ENCODE peak calls at places on chromosomes 16 and 17, in seven cellular contexts. One of them, this sample, is unnamed.

GRCh38 chr16:66220766-66221165 is 145.7 kb upstream of the CDH5 start:
- DNase-seq in gastrocnemius medialis: no peak
- DNase-seq in A549: no peak
- DNase-seq in heart left ventricle: no peak
- DNase-seq in uterus: no peak
- DNase-seq in IMR-90: no peak
- DNase-seq in prostate gland: no peak
- DNase-seq in this sample: no peak

GRCh38 chr16:60558936-60559335 is 1477.3 kb downstream of the CDH8 start:
- DNase-seq in IMR-90: no peak
- DNase-seq in A549: no peak
- DNase-seq in uterus: no peak
- DNase-seq in heart left ventricle: no peak
- DNase-seq in gastrocnemius medialis: no peak
- DNase-seq in prostate gland: no peak
- DNase-seq in this sample: no peak

GRCh38 chr17:31411707-31412285 is 20.3 kb downstream of the RAB11FIP4 start:
- DNase-seq in IMR-90: no peak
- DNase-seq in gastrocnemius medialis: no peak
- DNase-seq in uterus: no peak
- DNase-seq in heart left ventricle: no peak
- DNase-seq in A549: no peak
- DNase-seq in prostate gland: no peak
- DNase-seq in this sample: no peak

GRCh38 chr17:7557825-7558543 is 566 bp upstream of the TNFSF13 start:
- DNase-seq in prostate gland: peak; percentile 94
- DNase-seq in uterus: peak; percentile 84
- DNase-seq in gastrocnemius medialis: peak; percentile 70
- DNase-seq in A549: peak; percentile 50
- DNase-seq in heart left ventricle: peak; percentile 90
- DNase-seq in IMR-90: peak; percentile 49
- DNase-seq in this sample: peak; percentile 95

GRCh38 chr17:79982986-79983385 is 52.7 kb downstream of the TBC1D16 start:
- DNase-seq in uterus: peak; percentile 11
- DNase-seq in A549: no peak
- DNase-seq in prostate gland: no peak
- DNase-seq in heart left ventricle: no peak
- DNase-seq in gastrocnemius medialis: no peak
- DNase-seq in IMR-90: no peak
- DNase-seq in this sample: no peak

GRCh38 chr16:14486520-14487303 is 143.3 kb downstream of the PARN start:
- DNase-seq in uterus: peak; percentile 83
- DNase-seq in A549: peak; percentile 93
- DNase-seq in prostate gland: peak; percentile 85
- DNase-seq in heart left ventricle: peak; percentile 91
- DNase-seq in gastrocnemius medialis: peak; percentile 77
- DNase-seq in IMR-90: peak; percentile 94
- DNase-seq in this sample: peak; percentile 91

GRCh38 chr17:65530985-65531507 is 30.4 kb downstream of the AXIN2 start:
- DNase-seq in gastrocnemius medialis: no peak
- DNase-seq in prostate gland: no peak
- DNase-seq in A549: no peak
- DNase-seq in IMR-90: peak; percentile 88
- DNase-seq in heart left ventricle: peak; percentile 68
- DNase-seq in uterus: no peak
- DNase-seq in this sample: no peak

GRCh38 chr16:535446-536405 is 8.2 kb downstream of the CAPN15 start:
- DNase-seq in gastrocnemius medialis: peak; percentile 85
- DNase-seq in heart left ventricle: peak; percentile 51
- DNase-seq in A549: peak; percentile 58
- DNase-seq in IMR-90: peak; percentile 52
- DNase-seq in uterus: no peak
- DNase-seq in prostate gland: no peak
- DNase-seq in this sample: no peak

GRCh38 chr16:2040450-2041105 is 7.1 kb downstream of the NTHL1 start:
- DNase-seq in gastrocnemius medialis: no peak
- DNase-seq in heart left ventricle: no peak
- DNase-seq in IMR-90: no peak
- DNase-seq in A549: no peak
- DNase-seq in prostate gland: no peak
- DNase-seq in uterus: no peak
- DNase-seq in this sample: no peak

GRCh38 chr16:53892155-53892554 is 188.2 kb downstream of the FTO start:
- DNase-seq in prostate gland: peak; percentile 55
- DNase-seq in A549: peak; percentile 62
- DNase-seq in IMR-90: peak; percentile 81
- DNase-seq in gastrocnemius medialis: no peak
- DNase-seq in heart left ventricle: no peak
- DNase-seq in uterus: peak; percentile 31
- DNase-seq in this sample: peak; percentile 57

GRCh38 chr16:66619534-66620418 is 15.3 kb downstream of the CMTM3 start:
- DNase-seq in uterus: no peak
- DNase-seq in gastrocnemius medialis: no peak
- DNase-seq in prostate gland: no peak
- DNase-seq in IMR-90: peak; percentile 65
- DNase-seq in A549: no peak
- DNase-seq in heart left ventricle: no peak
- DNase-seq in this sample: no peak

GRCh38 chr17:44988256-44988942 is 20.3 kb upstream of the C1QL1 start:
- DNase-seq in A549: no peak
- DNase-seq in prostate gland: no peak
- DNase-seq in uterus: no peak
- DNase-seq in heart left ventricle: no peak
- DNase-seq in IMR-90: no peak
- DNase-seq in gastrocnemius medialis: no peak
- DNase-seq in this sample: no peak

GRCh38 chr17:44990994-44991393 is 22.9 kb upstream of the C1QL1 start:
- DNase-seq in gastrocnemius medialis: no peak
- DNase-seq in A549: no peak
- DNase-seq in uterus: no peak
- DNase-seq in IMR-90: no peak
- DNase-seq in prostate gland: no peak
- DNase-seq in heart left ventricle: no peak
- DNase-seq in this sample: no peak

GRCh38 chr17:44989552-44990138 is 21.5 kb upstream of the C1QL1 start:
- DNase-seq in heart left ventricle: no peak
- DNase-seq in uterus: no peak
- DNase-seq in A549: no peak
- DNase-seq in gastrocnemius medialis: no peak
- DNase-seq in prostate gland: no peak
- DNase-seq in IMR-90: no peak
- DNase-seq in this sample: no peak

GRCh38 chr17:44987194-44987882 is 19.2 kb upstream of the C1QL1 start:
- DNase-seq in uterus: no peak
- DNase-seq in heart left ventricle: no peak
- DNase-seq in prostate gland: no peak
- DNase-seq in IMR-90: no peak
- DNase-seq in gastrocnemius medialis: no peak
- DNase-seq in A549: no peak
- DNase-seq in this sample: no peak

GRCh38 chr17:44987883-44988195 is 19.7 kb upstream of the C1QL1 start:
- DNase-seq in prostate gland: no peak
- DNase-seq in uterus: no peak
- DNase-seq in IMR-90: no peak
- DNase-seq in heart left ventricle: no peak
- DNase-seq in A549: no peak
- DNase-seq in gastrocnemius medialis: no peak
- DNase-seq in this sample: no peak
- TF ChIP-seq POLR2A in prostate gland: no peak
- TF ChIP-seq POLR2A in uterus: no peak
- TF ChIP-seq POLR2A in IMR-90: no peak
- TF ChIP-seq POLR2A in heart left ventricle: no peak
- TF ChIP-seq POLR2A in A549: no peak
- TF ChIP-seq POLR2A in gastrocnemius medialis: no peak
- TF ChIP-seq POLR2A in this sample: no peak

GRCh38 chr17:74485012-74485743 is 18.7 kb downstream of the CD300A start:
- DNase-seq in prostate gland: no peak
- DNase-seq in A549: no peak
- DNase-seq in IMR-90: no peak
- DNase-seq in uterus: no peak
- DNase-seq in gastrocnemius medialis: peak; percentile 44
- DNase-seq in heart left ventricle: no peak
- DNase-seq in this sample: no peak

GRCh38 chr17:74484066-74484465 is 17.6 kb downstream of the CD300A start:
- DNase-seq in prostate gland: no peak
- DNase-seq in gastrocnemius medialis: no peak
- DNase-seq in IMR-90: no peak
- DNase-seq in A549: no peak
- DNase-seq in uterus: no peak
- DNase-seq in heart left ventricle: no peak
- DNase-seq in this sample: no peak

GRCh38 chr17:74478369-74479100 is 12.1 kb downstream of the CD300A start:
- DNase-seq in gastrocnemius medialis: no peak
- DNase-seq in IMR-90: no peak
- DNase-seq in A549: no peak
- DNase-seq in uterus: no peak
- DNase-seq in prostate gland: no peak
- DNase-seq in heart left ventricle: no peak
- DNase-seq in this sample: no peak

GRCh38 chr17:74480290-74480689 is 13.9 kb downstream of the CD300A start:
- DNase-seq in uterus: no peak
- DNase-seq in heart left ventricle: no peak
- DNase-seq in IMR-90: no peak
- DNase-seq in gastrocnemius medialis: no peak
- DNase-seq in A549: no peak
- DNase-seq in prostate gland: no peak
- DNase-seq in this sample: no peak

GRCh38 chr17:74481621-74482020 is 15.2 kb downstream of the CD300A start:
- DNase-seq in uterus: no peak
- DNase-seq in heart left ventricle: no peak
- DNase-seq in A549: no peak
- DNase-seq in gastrocnemius medialis: no peak
- DNase-seq in prostate gland: no peak
- DNase-seq in IMR-90: no peak
- DNase-seq in this sample: no peak
- TF ChIP-seq POLR2A in uterus: no peak
- TF ChIP-seq POLR2A in heart left ventricle: no peak
- TF ChIP-seq POLR2A in A549: no peak
- TF ChIP-seq POLR2A in gastrocnemius medialis: no peak
- TF ChIP-seq POLR2A in prostate gland: no peak
- TF ChIP-seq POLR2A in IMR-90: no peak
- TF ChIP-seq POLR2A in this sample: no peak

DNA sequence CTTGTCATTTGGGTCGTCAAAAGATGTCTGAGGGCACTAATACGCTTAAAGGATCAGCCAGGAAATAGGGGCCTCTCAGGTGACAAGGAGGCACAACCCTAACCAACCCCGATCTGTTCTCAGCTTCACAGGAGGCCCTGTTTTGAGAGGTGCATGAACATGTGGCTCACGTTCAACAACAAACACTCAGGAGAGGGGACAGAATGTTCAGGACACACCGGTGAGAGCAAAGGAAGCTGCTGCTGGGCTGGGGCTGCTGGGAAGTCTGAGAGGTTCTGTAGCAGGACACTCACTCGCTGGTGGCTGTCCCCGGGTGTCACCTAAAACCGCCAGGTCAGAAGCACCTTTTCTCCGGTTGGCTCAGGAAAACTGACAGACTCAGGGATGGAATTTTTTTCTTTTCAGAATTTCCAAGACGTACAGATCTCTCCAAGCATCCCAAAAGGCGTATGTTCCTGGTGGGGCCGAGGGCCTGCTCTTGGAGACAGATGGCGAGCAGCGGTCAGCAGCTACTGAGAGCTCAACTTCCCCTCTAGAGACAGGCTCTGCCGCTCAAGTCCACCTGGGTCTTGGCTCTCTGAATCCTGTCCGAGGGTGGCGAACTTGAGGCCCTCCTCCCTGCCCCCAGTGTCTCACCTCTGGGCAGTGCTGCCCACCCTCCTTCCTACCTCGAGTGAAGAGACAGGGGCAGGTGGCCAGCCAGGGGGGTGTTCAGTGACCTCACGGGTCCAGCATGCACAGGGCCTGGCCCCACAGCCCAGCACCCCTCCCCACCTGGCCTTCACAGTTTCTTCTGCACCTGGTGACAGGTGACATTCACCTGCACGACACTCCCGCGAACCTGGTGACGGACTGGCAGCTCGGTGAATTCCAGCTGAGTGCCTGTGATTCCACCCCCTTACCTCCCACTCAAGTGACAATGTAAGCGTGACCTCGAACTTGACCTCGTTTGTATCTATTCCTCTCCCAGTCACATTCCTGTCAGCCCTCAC is 22.9 kb downstream of the CLUH start:
- DNase-seq in gastrocnemius medialis: peak; percentile 86
- DNase-seq in prostate gland: no peak
- DNase-seq in A549: no peak
- DNase-seq in heart left ventricle: peak; percentile 33
- DNase-seq in IMR-90: no peak
- DNase-seq in uterus: no peak
- DNase-seq in this sample: peak; percentile 95
- TF ChIP-seq POLR2A in gastrocnemius medialis: no peak
- TF ChIP-seq POLR2A in prostate gland: no peak
- TF ChIP-seq POLR2A in A549: no peak
- TF ChIP-seq POLR2A in heart left ventricle: no peak
- TF ChIP-seq POLR2A in IMR-90: no peak
- TF ChIP-seq POLR2A in uterus: no peak
- TF ChIP-seq POLR2A in this sample: no peak

GRCh38 chr16:67842509-67843342 is 606 bp downstream of the THAP11 start:
- DNase-seq in prostate gland: peak; percentile 26
- DNase-seq in uterus: no peak
- DNase-seq in A549: peak; percentile 48
- DNase-seq in gastrocnemius medialis: peak; percentile 24
- DNase-seq in heart left ventricle: peak; percentile 69
- DNase-seq in IMR-90: peak; percentile 46
- DNase-seq in this sample: peak; percentile 70
- TF ChIP-seq POLR2A in prostate gland: no peak
- TF ChIP-seq POLR2A in uterus: no peak
- TF ChIP-seq POLR2A in A549: no peak
- TF ChIP-seq POLR2A in gastrocnemius medialis: no peak
- TF ChIP-seq POLR2A in heart left ventricle: no peak
- TF ChIP-seq POLR2A in IMR-90: peak; percentile 10
- TF ChIP-seq POLR2A in this sample: no peak